ENCODE peak calls at places on chromosomes 13 and 19, in ten cellular contexts. R is Right ventricle myocardium superior; P is effector memory CD8-positive, alpha-beta T cell; T is naive thymus-derived CD8-positive, alpha-beta T cell; Z is amygdala; H is right cardiac atrium; N is osteoblast; Y is NCI-H1694; S is amniotic epithelial cell; O is nephron progenitor cell. M is an unnamed sample.

GRCh38 chr13:70375718-70376117 is 267.5 kb upstream of the KLHL1 start:
- DNase-seq in R (no peak), P (no peak), T (no peak), Z (no peak), H (no peak), N (no peak), Y (no peak), S (no peak), O (no peak), M (no peak)

GRCh38 chr19:4361152-4362037 is 18.0 kb downstream of the MPND start:
- DNase-seq in R (no peak), P (no peak), T (no peak), Z (no peak), H (peak; percentile 63), N (peak; percentile 66), Y (no peak), S (peak; percentile 57), O (no peak), M (peak; percentile 81)

GRCh38 chr19:53091855-53092254 is 11.4 kb downstream of the ZNF160 start:
- DNase-seq in R (no peak), P (no peak), T (no peak), Z (no peak), H (no peak), N (no peak), Y (no peak), S (no peak), O (no peak), M (no peak)

GRCh38 chr13:111485491-111486250 is 165.2 kb downstream of the TEX29 start:
- DNase-seq in R (no peak), P (no peak), T (no peak), Z (no peak), H (no peak), N (peak; percentile 56), Y (no peak), S (no peak), O (no peak), M (peak; percentile 56)

GRCh38 chr19:49809155-49809986 is 3.7 kb downstream of the FUZ start:
- DNase-seq in R (peak; percentile 75), P (peak; percentile 48), T (peak; percentile 57), Z (no peak), H (peak; percentile 89), N (peak; percentile 93), Y (no peak), S (peak; percentile 26), O (peak; percentile 61), M (peak; percentile 88)

GRCh38 chr13:51006067-51006800 is 96.6 kb downstream of the RNASEH2B start:
- DNase-seq in R (no peak), P (no peak), T (no peak), Z (no peak), H (no peak), N (peak; percentile 41), Y (no peak), S (no peak), O (no peak), M (no peak)

GRCh38 chr13:91369432-91369831 is 21.9 kb downstream of the MIR17HG start:
- DNase-seq in R (no peak), P (no peak), T (no peak), Z (no peak), H (no peak), N (no peak), Y (no peak), S (peak; percentile 81), O (no peak), M (no peak)

GRCh38 chr19:42116308-42117075 is 15.8 kb downstream of the POU2F2 start:
- DNase-seq in R (no peak), P (no peak), T (no peak), Z (no peak), H (no peak), N (peak; percentile 36), Y (no peak), S (no peak), O (no peak), M (no peak)

GRCh38 chr13:23778879-23779278 is 110.3 kb downstream of the MIPEP start:
- DNase-seq in R (no peak), P (no peak), T (no peak), Z (no peak), H (no peak), N (no peak), Y (no peak), S (peak; percentile 99), O (no peak), M (no peak)